ENCODE peak calls at places on chromosomes 13 and 19, in eight cellular contexts. One of them, this sample, is unnamed.

GRCh38 chr19:28468701-28469459 is 744.1 kb downstream of the UQCRFS1 start:
- DNase-seq in NCI-H446: no peak
- DNase-seq in fibroblast of lung: no peak
- DNase-seq in effector CD4-positive, alpha-beta T cell: no peak
- DNase-seq in GM10248: no peak
- DNase-seq in AG10803: peak; percentile 49
- DNase-seq in central memory CD4-positive, alpha-beta T cell: no peak
- DNase-seq in breast epithelium: no peak
- DNase-seq in this sample: no peak

GRCh38 chr13:97621631-97622030 is 187.7 kb downstream of the RAP2A start:
- DNase-seq in NCI-H446: no peak
- DNase-seq in fibroblast of lung: no peak
- DNase-seq in effector CD4-positive, alpha-beta T cell: no peak
- DNase-seq in GM10248: no peak
- DNase-seq in AG10803: no peak
- DNase-seq in central memory CD4-positive, alpha-beta T cell: no peak
- DNase-seq in breast epithelium: no peak
- DNase-seq in this sample: no peak

GRCh38 chr19:31498781-31499180 is 149.5 kb upstream of the TSHZ3 start:
- DNase-seq in NCI-H446: no peak
- DNase-seq in fibroblast of lung: no peak
- DNase-seq in effector CD4-positive, alpha-beta T cell: no peak
- DNase-seq in GM10248: no peak
- DNase-seq in AG10803: no peak
- DNase-seq in central memory CD4-positive, alpha-beta T cell: no peak
- DNase-seq in breast epithelium: no peak
- DNase-seq in this sample: no peak

GRCh38 chr19:41871573-41872383 is 5.3 kb upstream of the CD79A start:
- DNase-seq in NCI-H446: no peak
- DNase-seq in fibroblast of lung: no peak
- DNase-seq in effector CD4-positive, alpha-beta T cell: peak; percentile 47
- DNase-seq in GM10248: peak; percentile 78
- DNase-seq in AG10803: no peak
- DNase-seq in central memory CD4-positive, alpha-beta T cell: peak; percentile 78
- DNase-seq in breast epithelium: no peak
- DNase-seq in this sample: peak; percentile 74

GRCh38 chr13:59276436-59276835 is 887.3 kb downstream of the DIAPH3 start:
- DNase-seq in NCI-H446: no peak
- DNase-seq in fibroblast of lung: no peak
- DNase-seq in effector CD4-positive, alpha-beta T cell: no peak
- DNase-seq in GM10248: no peak
- DNase-seq in AG10803: no peak
- DNase-seq in central memory CD4-positive, alpha-beta T cell: no peak
- DNase-seq in breast epithelium: no peak
- DNase-seq in this sample: no peak

GRCh38 chr13:28719656-28720055 is 886 bp upstream of the SLC46A3 start:
- DNase-seq in NCI-H446: no peak
- DNase-seq in fibroblast of lung: peak; percentile 2
- DNase-seq in effector CD4-positive, alpha-beta T cell: no peak
- DNase-seq in GM10248: no peak
- DNase-seq in AG10803: peak; percentile 92
- DNase-seq in central memory CD4-positive, alpha-beta T cell: no peak
- DNase-seq in breast epithelium: no peak
- DNase-seq in this sample: no peak

GRCh38 chr19:47503823-47504145 is 11.1 kb downstream of the NAPA start:
- DNase-seq in NCI-H446: no peak
- DNase-seq in fibroblast of lung: no peak
- DNase-seq in effector CD4-positive, alpha-beta T cell: no peak
- DNase-seq in GM10248: no peak
- DNase-seq in AG10803: no peak
- DNase-seq in central memory CD4-positive, alpha-beta T cell: no peak
- DNase-seq in breast epithelium: no peak
- DNase-seq in this sample: no peak

GRCh38 chr13:20131057-20131832 is 29.6 kb downstream of the GJA3 start:
- DNase-seq in NCI-H446: no peak
- DNase-seq in fibroblast of lung: no peak
- DNase-seq in effector CD4-positive, alpha-beta T cell: no peak
- DNase-seq in GM10248: no peak
- DNase-seq in AG10803: no peak
- DNase-seq in central memory CD4-positive, alpha-beta T cell: no peak
- DNase-seq in breast epithelium: no peak
- DNase-seq in this sample: no peak

GRCh38 chr19:19865750-19866598 is at the start of gene ZNF253:
- DNase-seq in NCI-H446: peak; percentile 88
- DNase-seq in fibroblast of lung: peak; percentile 95
- DNase-seq in effector CD4-positive, alpha-beta T cell: peak; percentile 93
- DNase-seq in GM10248: peak; percentile 92
- DNase-seq in AG10803: peak; percentile 89
- DNase-seq in central memory CD4-positive, alpha-beta T cell: peak; percentile 91
- DNase-seq in breast epithelium: peak; percentile 98
- DNase-seq in this sample: peak; percentile 92

GRCh38 chr13:47858678-47859050 is 142.4 kb downstream of the SUCLA2 start:
- DNase-seq in NCI-H446: no peak
- DNase-seq in fibroblast of lung: peak; percentile 42
- DNase-seq in effector CD4-positive, alpha-beta T cell: no peak
- DNase-seq in GM10248: no peak
- DNase-seq in AG10803: peak; percentile 80
- DNase-seq in central memory CD4-positive, alpha-beta T cell: no peak
- DNase-seq in breast epithelium: no peak
- DNase-seq in this sample: no peak

GRCh38 chr19:35395762-35396199 is 24.9 kb downstream of the GPR42 start:
- DNase-seq in NCI-H446: peak; percentile 4
- DNase-seq in fibroblast of lung: no peak
- DNase-seq in effector CD4-positive, alpha-beta T cell: no peak
- DNase-seq in GM10248: no peak
- DNase-seq in AG10803: no peak
- DNase-seq in central memory CD4-positive, alpha-beta T cell: no peak
- DNase-seq in breast epithelium: no peak
- DNase-seq in this sample: no peak

This sample was measured in activated T-helper 2 cell treated with anti-CD3 and anti-CD28 coated beads, Interferon-gamma antibody, Interleukin-2, Interleukin-4, amounts not matched to agents 10 μg/mL and 5 μg/mL and 100 μg/mL, durations not matched to agents 14 hours and 24 hours and 36 hours.